ENCODE peak calls at places on chromosomes 7 and 10, in five cellular contexts. O is Peyer's patch; T is astrocyte of the cerebellum; R is CD8-positive, alpha-beta memory T cell; G is gastrocnemius medialis. Z is an unnamed sample.

GRCh38 chr10:53839437-53840039 is 961.5 kb downstream of the PCDH15 start:
- DNase-seq in O (no peak), T (peak), R (no peak), G (no peak), Z (no peak)

GRCh38 chr10:130048081-130048480 is 62.5 kb downstream of the C10orf143 start:
- DNase-seq in O (no peak), T (no peak), R (no peak), G (no peak), Z (no peak)

GRCh38 chr7:18212788-18213187 is 185.1 kb upstream of the PRPS1L1 start:
- DNase-seq in O (no peak), T (peak), R (no peak), G (no peak), Z (no peak)

GRCh38 chr10:72834183-72834825 is 59.2 kb upstream of the OIT3 start:
- DNase-seq in O (peak), T (peak), R (peak), G (peak), Z (no peak)

GRCh38 chr10:58888957-58889356 is 287.5 kb upstream of the PHYHIPL start:
- DNase-seq in O (no peak), T (no peak), R (no peak), G (no peak), Z (no peak)

GRCh38 chr10:70381491-70382421 is 669 bp downstream of the LRRC20 start:
- DNase-seq in O (peak), T (no peak), R (no peak), G (peak), Z (no peak)

GRCh38 chr10:1316806-1317131 is 260.6 kb downstream of the WDR37 start:
- DNase-seq in O (no peak), T (no peak), R (no peak), G (no peak), Z (no peak)

GRCh38 chr7:74226633-74227032 is 16.8 kb downstream of the LAT2 start:
- DNase-seq in O (no peak), T (no peak), R (no peak), G (peak), Z (no peak)

GRCh38 chr7:69823151-69823744 is 225.0 kb downstream of the AUTS2 start:
- DNase-seq in O (no peak), T (no peak), R (no peak), G (no peak), Z (no peak)

GRCh38 chr7:71683382-71683781 is 551.4 kb downstream of the GALNT17 start:
- DNase-seq in O (no peak), T (no peak), R (no peak), G (no peak), Z (no peak)

GRCh38 chr7:128161466-128162125 is 79.5 kb upstream of the LEP start:
- DNase-seq in O (no peak), T (no peak), R (no peak), G (no peak), Z (no peak)

GRCh38 chr10:71395621-71396020 is 1.1 kb upstream of the CDH23 start:
- DNase-seq in O (no peak), T (no peak), R (no peak), G (no peak), Z (no peak)

GRCh38 chr10:99630439-99630838 is 10.2 kb upstream of the SLC25A28 start:
- DNase-seq in O (peak), T (peak), R (no peak), G (no peak), Z (no peak)

GRCh38 chr10:70430489-70431445 is 10.7 kb downstream of the NODAL start:
- DNase-seq in O (peak), T (no peak), R (no peak), G (peak), Z (peak)

GRCh38 chr7:149099058-149099457 is 8.5 kb upstream of the ZNF786 start:
- DNase-seq in O (no peak), T (no peak), R (no peak), G (no peak), Z (no peak)

GRCh38 chr7:25662881-25663588 is 434.7 kb upstream of the NPVF start:
- DNase-seq in O (no peak), T (no peak), R (no peak), G (peak), Z (no peak)

GRCh38 chr7:50792342-50793114 is 9.8 kb upstream of the GRB10 start:
- DNase-seq in O (no peak), T (no peak), R (no peak), G (peak), Z (no peak)

GRCh38 chr7:64830926-64831325 is 36.7 kb downstream of the ZNF138 start:
- DNase-seq in O (no peak), T (no peak), R (no peak), G (no peak), Z (no peak)

GRCh38 chr10:79038841-79039201 is 29.9 kb upstream of the ZMIZ1 start:
- DNase-seq in O (peak), T (no peak), R (no peak), G (peak), Z (no peak)

GRCh38 chr7:57404343-57404966 is 45.5 kb upstream of the ZNF716 start:
- DNase-seq in O (no peak), T (no peak), R (no peak), G (peak), Z (peak)

GRCh38 chr7:30984359-30985107 is 20.8 kb downstream of the GHRHR start:
- DNase-seq in O (no peak), T (peak), R (no peak), G (no peak), Z (no peak)

GRCh38 chr10:130020651-130021372 is 56.7 kb upstream of the EBF3 start:
- DNase-seq in O (peak), T (no peak), R (no peak), G (no peak), Z (no peak)

GRCh38 chr7:113698556-113699220 is 220.1 kb downstream of the PPP1R3A start:
- DNase-seq in O (no peak), T (peak), R (no peak), G (no peak), Z (no peak)

GRCh38 chr7:24227603-24228359 is 56.2 kb upstream of the NPY start:
- DNase-seq in O (no peak), T (no peak), R (peak), G (no peak), Z (no peak)

GRCh38 chr7:31092606-31093005 is 40.5 kb downstream of the ADCYAP1R1 start:
- DNase-seq in O (no peak), T (no peak), R (no peak), G (no peak), Z (no peak)

GRCh38 chr7:108525327-108525984 is 479 bp downstream of the PNPLA8 start:
- DNase-seq in O (no peak), T (peak), R (no peak), G (peak), Z (no peak)

GRCh38 chr10:30039567-30039966 is 19.8 kb downstream of the JCAD start:
- DNase-seq in O (no peak), T (no peak), R (no peak), G (no peak), Z (no peak)

GRCh38 chr7:46832136-46832535 is 749.8 kb downstream of the TNS3 start:
- DNase-seq in O (no peak), T (no peak), R (no peak), G (no peak), Z (no peak)

GRCh38 chr10:114780610-114781184 is 40.9 kb upstream of the FHIP2A start:
- DNase-seq in O (no peak), T (no peak), R (no peak), G (no peak), Z (no peak)

GRCh38 chr10:46070749-46071148 is 24.7 kb upstream of the MSMB start:
- DNase-seq in O (no peak), T (no peak), R (no peak), G (no peak), Z (no peak)

GRCh38 chr10:30784896-30785605 is 155.5 kb upstream of the LYZL2 start:
- DNase-seq in O (peak), T (no peak), R (peak), G (peak), Z (peak)

GRCh38 chr7:143518521-143518920 is 40.8 kb downstream of the TAS2R41 start:
- DNase-seq in O (no peak), T (peak), R (no peak), G (no peak), Z (no peak)

GRCh38 chr10:112535432-112536038 is 88.5 kb downstream of the VTI1A start:
- DNase-seq in O (no peak), T (no peak), R (no peak), G (no peak), Z (no peak)

GRCh38 chr7:135791543-135792120 is 43.0 kb upstream of the FAM180A start:
- DNase-seq in O (no peak), T (no peak), R (no peak), G (no peak), Z (no peak)

GRCh38 chr7:157539521-157539920 is 202.7 kb downstream of the DNAJB6 start:
- DNase-seq in O (no peak), T (no peak), R (no peak), G (no peak), Z (no peak)

GRCh38 chr10:5890519-5890878 is 456 bp downstream of the FBH1 start:
- DNase-seq in O (peak), T (no peak), R (no peak), G (peak), Z (no peak)

GRCh38 chr7:120097020-120097419 is 176.0 kb upstream of the KCND2 start:
- DNase-seq in O (no peak), T (no peak), R (no peak), G (no peak), Z (no peak)

DNA sequence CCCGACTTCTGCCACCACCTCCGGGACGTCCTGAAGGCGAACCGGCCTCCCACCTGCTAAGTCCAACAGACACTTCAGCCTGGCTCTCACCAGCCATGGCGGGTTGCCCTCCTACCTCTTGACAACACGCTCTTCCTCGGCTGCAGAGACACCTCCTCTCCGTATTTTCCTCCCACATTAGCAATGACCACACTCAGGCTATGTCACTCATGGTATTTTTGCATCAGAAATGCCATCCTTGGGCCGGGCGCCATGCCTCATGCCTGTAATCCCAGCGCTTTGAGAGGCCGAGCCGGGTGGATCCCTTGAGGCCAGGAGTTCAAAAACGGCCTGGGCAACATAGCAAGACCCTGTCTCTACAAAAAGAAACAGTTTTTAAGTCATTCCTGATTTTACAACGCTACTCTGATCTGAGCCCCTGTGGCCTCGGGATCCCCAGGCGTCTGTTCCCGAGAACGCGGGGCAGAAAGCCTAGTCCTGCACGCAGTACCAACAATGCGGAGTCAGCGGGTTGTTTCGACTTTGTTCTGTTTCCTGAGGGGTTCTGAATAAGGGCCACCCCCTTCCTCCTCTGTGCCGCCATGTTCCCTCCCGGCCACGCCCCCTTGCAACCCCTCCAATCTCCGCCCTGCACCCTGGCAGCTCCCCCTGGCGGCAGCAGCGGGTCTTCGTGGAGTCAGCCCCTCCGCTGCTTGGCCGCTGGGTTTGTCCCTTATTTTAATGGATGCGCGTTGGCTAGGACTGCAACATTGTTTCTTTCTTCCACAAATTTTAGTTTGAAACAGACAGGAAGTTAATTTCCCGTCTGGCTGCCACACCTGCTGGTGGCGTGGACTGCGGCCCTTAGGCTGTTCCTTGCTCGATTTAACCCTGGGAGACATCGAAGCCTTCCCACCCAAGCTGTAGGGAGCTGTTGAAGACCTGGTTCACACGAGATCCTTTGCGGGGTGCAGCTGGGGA is 9.7 kb upstream of the ZFAND2A start:
- DNase-seq in O (peak), T (no peak), R (peak), G (peak), Z (peak)
- H3K4me3 ChIP-seq in O (peak), T (peak), R (peak), G (peak), Z (peak)

GRCh38 chr10:132564690-132565089 is 27.1 kb downstream of the INPP5A start:
- DNase-seq in O (no peak), T (no peak), R (no peak), G (no peak), Z (no peak)

GRCh38 chr10:132566892-132567291 is 29.3 kb downstream of the INPP5A start:
- DNase-seq in O (no peak), T (no peak), R (no peak), G (no peak), Z (no peak)

GRCh38 chr10:132564249-132564605 is 26.6 kb downstream of the INPP5A start:
- DNase-seq in O (no peak), T (no peak), R (no peak), G (no peak), Z (no peak)

GRCh38 chr10:132563485-132564248 is 26.1 kb downstream of the INPP5A start:
- DNase-seq in O (peak), T (no peak), R (no peak), G (peak), Z (no peak)

DNA sequence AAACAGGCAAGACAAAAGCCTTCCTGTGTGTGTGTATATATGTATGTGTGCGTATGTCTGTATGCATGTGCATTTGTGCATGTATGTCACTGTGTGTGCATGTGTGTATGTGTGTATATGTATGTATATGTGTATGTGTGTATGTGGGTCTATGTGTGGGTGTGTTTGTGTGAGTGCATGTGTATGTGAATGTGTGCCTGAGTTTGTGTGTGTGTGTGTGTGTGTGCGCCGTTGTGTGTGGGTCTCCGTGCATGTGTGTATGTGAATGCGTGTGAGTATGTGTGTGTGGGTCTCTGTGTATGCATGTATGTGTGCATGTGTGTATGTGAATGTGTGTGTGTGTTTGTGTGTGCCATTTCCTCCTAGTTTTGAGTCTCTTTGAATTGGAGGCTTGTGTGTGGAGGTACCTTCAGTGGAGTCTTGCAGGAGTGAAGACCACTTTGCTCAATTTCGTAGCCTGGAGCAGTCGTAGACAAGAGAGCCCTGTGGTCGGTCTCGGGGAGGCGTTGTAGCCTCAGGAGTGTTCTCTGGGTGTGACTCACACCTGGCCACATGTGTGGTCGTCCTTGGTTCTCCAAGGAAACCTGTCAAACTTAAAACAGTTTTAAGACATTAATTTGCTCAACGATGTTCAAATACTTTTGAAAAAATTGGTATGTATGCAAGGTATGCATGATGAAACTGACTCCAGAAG is 28.1 kb downstream of the INPP5A start:
- DNase-seq in O (no peak), T (no peak), R (no peak), G (no peak), Z (no peak)
- H3K4me3 ChIP-seq in O (no peak), T (no peak), R (no peak), G (no peak), Z (no peak)

GRCh38 chr7:130937830-130938229 is 203.8 kb upstream of the KLF14 start:
- DNase-seq in O (no peak), T (no peak), R (no peak), G (no peak), Z (no peak)

GRCh38 chr7:130939285-130940095 is 205.5 kb upstream of the KLF14 start:
- DNase-seq in O (no peak), T (no peak), R (no peak), G (no peak), Z (no peak)

GRCh38 chr7:130937016-130937415 is 203.0 kb upstream of the KLF14 start:
- DNase-seq in O (no peak), T (no peak), R (no peak), G (no peak), Z (no peak)

GRCh38 chr7:130940326-130940725 is 206.3 kb upstream of the KLF14 start:
- DNase-seq in O (no peak), T (no peak), R (no peak), G (no peak), Z (no peak)

GRCh38 chr7:130938661-130939060 is 204.7 kb upstream of the KLF14 start:
- DNase-seq in O (no peak), T (no peak), R (peak), G (no peak), Z (no peak)
- H3K4me3 ChIP-seq in O (peak), T (no peak), R (no peak), G (peak), Z (no peak)

GRCh38 chr10:87930141-87930540 is 66.7 kb downstream of the PTEN start:
- DNase-seq in O (no peak), T (no peak), R (no peak), G (no peak), Z (no peak)

GRCh38 chr10:87935290-87936141 is 72.1 kb downstream of the PTEN start:
- DNase-seq in O (no peak), T (no peak), R (no peak), G (no peak), Z (no peak)

GRCh38 chr10:87930929-87931835 is 67.8 kb downstream of the PTEN start:
- DNase-seq in O (no peak), T (no peak), R (no peak), G (no peak), Z (no peak)

GRCh38 chr10:87928996-87929395 is 65.6 kb downstream of the PTEN start:
- DNase-seq in O (no peak), T (no peak), R (no peak), G (no peak), Z (no peak)

DNA sequence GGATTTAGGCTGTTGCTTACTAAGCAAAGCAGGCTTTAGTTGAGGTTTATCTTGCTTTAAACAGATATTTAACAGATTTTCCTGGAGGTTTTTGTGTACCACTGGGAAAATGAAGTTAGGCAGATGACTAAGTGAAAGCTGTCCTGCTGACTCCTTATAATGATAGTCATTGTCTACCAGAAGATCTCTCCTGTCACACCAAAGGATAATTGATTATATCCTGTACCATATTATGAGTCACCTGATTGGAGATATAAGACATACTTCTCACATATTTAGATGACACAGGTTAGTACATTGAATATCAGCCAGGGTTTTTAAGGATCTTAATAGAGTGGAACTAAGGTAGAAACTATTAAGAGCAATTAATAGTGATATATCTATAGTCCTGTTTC is 68.4 kb downstream of the PTEN start:
- DNase-seq in O (no peak), T (no peak), R (no peak), G (no peak), Z (no peak)
- H3K4me3 ChIP-seq in O (no peak), T (no peak), R (no peak), G (no peak), Z (no peak)

DNA sequence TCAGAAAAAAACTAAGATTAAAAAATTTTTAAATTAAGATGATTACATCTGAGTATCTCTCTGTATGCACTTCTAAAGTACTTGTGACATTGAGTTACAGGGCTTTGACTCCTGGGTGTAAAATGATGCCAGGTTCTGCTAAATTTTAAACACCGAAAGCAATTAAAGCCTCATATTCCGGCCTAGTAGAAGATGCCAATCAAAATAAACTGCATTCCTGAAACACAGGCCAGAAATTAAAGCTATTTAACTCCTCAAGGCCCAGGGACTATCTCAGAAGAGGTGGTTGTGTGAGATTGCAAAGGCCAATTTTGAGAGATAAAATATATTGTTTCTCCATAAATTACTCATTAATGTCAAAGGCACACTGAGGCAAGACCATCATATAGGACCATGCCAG is 388.3 kb downstream of the KIF20B start:
- DNase-seq in O (no peak), T (no peak), R (no peak), G (no peak), Z (no peak)
- H3K4me3 ChIP-seq in O (no peak), T (no peak), R (no peak), G (no peak), Z (no peak)

Z was measured in breast epithelium.